ENCODE peak calls at places on chromosomes 1 and 21, in four cellular contexts. L is RCC 7860, J is GM12892, Y is GM23248. K is an unnamed sample.

GRCh38 chr1:245215071-245215470 is 60.3 kb downstream of the KIF26B start:
- DNase-seq in L (no peak), J (no peak), Y (no peak), K (no peak)

GRCh38 chr1:93328809-93329477 is 16.8 kb upstream of the DR1 start:
- DNase-seq in L (no peak), J (no peak), Y (peak; percentile 43), K (no peak)

GRCh38 chr1:32702599-32703478 is at the start of gene SYNC:
- DNase-seq in L (peak; percentile 57), J (peak; percentile 50), Y (peak; percentile 81), K (peak; percentile 61)

GRCh38 chr1:114741963-114742746 is 15.6 kb downstream of the CSDE1 start:
- DNase-seq in L (no peak), J (no peak), Y (no peak), K (no peak)

GRCh38 chr21:35034203-35034926 is 14.7 kb downstream of the RUNX1 start:
- DNase-seq in L (no peak), J (no peak), Y (no peak), K (no peak)

GRCh38 chr1:229380514-229381160 is 37.8 kb upstream of the CCSAP start:
- DNase-seq in L (no peak), J (no peak), Y (no peak), K (no peak)

GRCh38 chr1:117060441-117061317 is 553 bp downstream of the TTF2 start:
- DNase-seq in L (peak; percentile 23), J (no peak), Y (peak; percentile 62), K (peak; percentile 44)

GRCh38 chr21:42312626-42313104 is 2.5 kb downstream of the TFF3 start:
- DNase-seq in L (no peak), J (no peak), Y (no peak), K (no peak)

GRCh38 chr1:224668991-224669390 is 52.9 kb downstream of the CNIH3 start:
- DNase-seq in L (no peak), J (no peak), Y (peak; percentile 6), K (peak; percentile 26)

GRCh38 chr1:16174886-16175598 is 19.2 kb upstream of the EPHA2 start:
- DNase-seq in L (no peak), J (no peak), Y (no peak), K (no peak)

GRCh38 chr1:7358346-7358745 is 412.8 kb upstream of the VAMP3 start:
- DNase-seq in L (no peak), J (no peak), Y (no peak), K (no peak)

GRCh38 chr1:248890549-248891498 is 15.2 kb upstream of the PGBD2 start:
- DNase-seq in L (no peak), J (no peak), Y (no peak), K (no peak)

GRCh38 chr1:181112071-181112929 is 23.8 kb downstream of the IER5 start:
- DNase-seq in L (peak; percentile 95), J (no peak), Y (peak; percentile 99), K (peak; percentile 100)

GRCh38 chr1:51578383-51579109 is 38.3 kb upstream of the OSBPL9 start:
- DNase-seq in L (no peak), J (no peak), Y (no peak), K (no peak)

GRCh38 chr21:25934771-25935224 is 200.0 kb downstream of the GABPA start:
- DNase-seq in L (peak; percentile 93), J (no peak), Y (peak; percentile 97), K (peak; percentile 97)

GRCh38 chr1:65694933-65695332 is 97.8 kb upstream of the PDE4B start:
- DNase-seq in L (no peak), J (no peak), Y (no peak), K (no peak)

GRCh38 chr21:46431448-46431847 is 27.2 kb upstream of the DIP2A start:
- DNase-seq in L (no peak), J (no peak), Y (no peak), K (no peak)